ENCODE peak calls at places on chromosomes 3 and 15, in five cellular contexts. C, T, L, J and R are unnamed samples.

GRCh38 chr3:121724130-121724529 is 25.4 kb downstream of the GOLGB1 start:
- DNase-seq in J (peak), C (peak), L (no peak), T (no peak), R (no peak)

GRCh38 chr3:100254168-100254777 is 6.5 kb upstream of the TBC1D23 start:
- DNase-seq in J (peak), L (peak), T (peak), C (no peak), R (peak)

GRCh38 chr3:101852983-101853382 is 3.7 kb downstream of the NFKBIZ start:
- DNase-seq in J (no peak), L (no peak), C (no peak), T (no peak), R (no peak)

GRCh38 chr15:59104602-59104911 is 389 bp upstream of the CCNB2 start:
- DNase-seq in T (no peak), C (no peak), L (no peak), J (no peak), R (no peak)

GRCh38 chr15:59148160-59148810 is 43.3 kb downstream of the CCNB2 start:
- DNase-seq in C (no peak), J (no peak), L (no peak), T (no peak), R (no peak)

GRCh38 chr15:87942316-87942715 is 314.2 kb downstream of the NTRK3 start:
- DNase-seq in J (no peak), C (no peak), T (no peak), L (no peak), R (no peak)

GRCh38 chr3:179098388-179099077 is 26.9 kb upstream of the ZMAT3 start:
- DNase-seq in L (no peak), J (peak), T (no peak), C (no peak), R (no peak)

GRCh38 chr3:117059990-117060338 is 350.4 kb downstream of the TUSC7 start:
- DNase-seq in J (no peak), L (no peak), T (no peak), C (no peak), R (no peak)

GRCh38 chr15:58549013-58549779 is 117.4 kb downstream of the LIPC start:
- DNase-seq in J (no peak), T (no peak), L (no peak), C (no peak), R (no peak)

GRCh38 chr15:58182460-58183163 is 44.4 kb downstream of the AQP9 start:
- DNase-seq in J (peak), T (peak), L (peak), C (no peak), R (peak)

DNA sequence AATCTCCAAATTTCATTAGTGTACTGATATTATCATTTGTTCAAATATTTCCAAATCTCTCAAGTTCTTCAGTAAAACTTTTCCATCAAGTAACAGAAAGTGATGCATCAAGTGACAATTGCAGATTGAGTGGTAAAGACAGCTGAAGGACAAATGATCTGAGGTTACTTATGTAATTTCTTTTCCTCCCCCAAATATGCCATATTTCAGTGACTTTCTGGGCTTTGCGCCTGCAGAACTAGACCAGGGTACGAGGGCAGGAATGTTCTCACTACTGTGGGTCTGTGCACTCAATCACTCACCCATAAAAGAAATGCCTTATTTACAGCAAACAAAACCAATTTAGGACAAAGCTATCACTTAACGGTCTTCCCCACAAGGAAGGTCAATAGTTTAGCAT is 4.7 kb downstream of the SUCLG2 start:
- DNase-seq in T (no peak), J (no peak), L (no peak), C (no peak), R (no peak)
- TF ChIP-seq ESRRA in T (no peak), J (no peak), L (no peak), C (no peak), R (no peak)

GRCh38 chr3:46693897-46694235 is 387 bp upstream of the ALS2CL start:
- DNase-seq in J (no peak), T (no peak), C (no peak), L (no peak), R (no peak)
- TF ChIP-seq ESRRA in J (no peak), T (no peak), C (no peak), L (no peak), R (no peak)

GRCh38 chr3:56119575-56120349 is 348.5 kb downstream of the ERC2 start:
- DNase-seq in T (no peak), J (no peak), C (no peak), L (no peak), R (no peak)

GRCh38 chr3:56115698-56116097 is 352.6 kb downstream of the ERC2 start:
- DNase-seq in J (no peak), C (no peak), L (no peak), T (peak), R (no peak)

GRCh38 chr3:56122911-56123310 is 345.4 kb downstream of the ERC2 start:
- DNase-seq in T (no peak), L (no peak), J (no peak), C (no peak), R (no peak)

GRCh38 chr3:56115199-56115598 is 353.1 kb downstream of the ERC2 start:
- DNase-seq in C (no peak), T (no peak), L (no peak), J (no peak), R (no peak)

GRCh38 chr3:56118968-56119367 is 349.3 kb downstream of the ERC2 start:
- DNase-seq in C (no peak), L (no peak), T (no peak), J (no peak), R (no peak)
- TF ChIP-seq ESRRA in C (no peak), L (no peak), T (no peak), J (no peak), R (no peak)

DNA sequence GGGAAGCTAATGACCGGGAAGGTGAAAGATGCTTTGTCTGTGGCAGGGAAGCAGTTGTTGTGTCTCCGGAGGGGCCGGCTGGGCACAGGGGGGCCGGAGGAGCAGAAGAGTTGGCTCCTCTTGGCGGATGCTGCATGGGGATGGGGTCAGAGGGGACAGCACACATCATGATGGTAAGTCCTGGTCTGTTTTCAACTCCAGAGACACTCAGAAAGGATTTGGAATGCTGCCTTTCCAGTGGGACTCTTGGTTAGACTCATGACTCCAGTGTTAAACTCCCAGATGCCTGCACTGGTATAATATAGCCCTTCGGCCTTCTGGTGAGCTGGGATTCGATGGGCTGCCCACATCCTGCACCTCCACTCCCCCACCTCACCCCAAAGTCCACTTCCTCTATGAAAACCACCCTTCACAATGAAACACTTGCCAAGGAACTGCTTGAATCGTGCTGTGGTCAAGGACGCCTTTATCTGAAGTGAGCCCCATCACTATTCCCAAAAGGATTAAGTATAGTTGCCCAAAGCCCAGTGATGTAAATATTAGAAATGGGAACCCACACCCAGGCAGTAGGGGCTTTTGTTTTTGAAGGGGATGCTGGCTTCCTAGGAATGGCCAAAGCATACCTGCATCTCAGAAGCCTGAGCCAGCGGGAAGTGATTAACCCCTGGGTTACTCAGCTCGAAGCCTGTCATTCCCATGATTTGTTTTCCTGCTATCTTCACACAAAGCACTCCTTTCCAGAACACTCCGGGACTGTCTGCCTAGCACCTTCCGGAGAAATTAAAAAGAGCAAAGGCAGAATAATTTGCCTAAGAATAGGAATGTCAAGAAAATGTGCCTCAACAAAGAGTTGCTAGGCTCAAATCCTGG is 33.8 kb downstream of the TPM1 start:
- DNase-seq in L (no peak), T (peak), C (no peak), J (no peak), R (no peak)
- TF ChIP-seq ESRRA in L (no peak), T (no peak), C (no peak), J (no peak), R (no peak)

GRCh38 chr3:39065197-39065596 is 13.4 kb downstream of the WDR48 start:
- DNase-seq in C (no peak), T (peak), L (peak), J (peak), R (peak)
- TF ChIP-seq ESRRA in C (no peak), T (no peak), L (no peak), J (no peak), R (no peak)

GRCh38 chr3:173789530-173789929 is 392.0 kb downstream of the NLGN1 start:
- DNase-seq in L (no peak), J (no peak), C (no peak), T (no peak), R (no peak)
- TF ChIP-seq ESRRA in L (no peak), J (no peak), C (no peak), T (no peak), R (no peak)

GRCh38 chr3:173660645-173661299 is 263.2 kb downstream of the NLGN1 start:
- DNase-seq in J (no peak), C (no peak), L (no peak), T (no peak), R (no peak)
- TF ChIP-seq ESRRA in J (no peak), C (no peak), L (no peak), T (no peak), R (no peak)

DNA sequence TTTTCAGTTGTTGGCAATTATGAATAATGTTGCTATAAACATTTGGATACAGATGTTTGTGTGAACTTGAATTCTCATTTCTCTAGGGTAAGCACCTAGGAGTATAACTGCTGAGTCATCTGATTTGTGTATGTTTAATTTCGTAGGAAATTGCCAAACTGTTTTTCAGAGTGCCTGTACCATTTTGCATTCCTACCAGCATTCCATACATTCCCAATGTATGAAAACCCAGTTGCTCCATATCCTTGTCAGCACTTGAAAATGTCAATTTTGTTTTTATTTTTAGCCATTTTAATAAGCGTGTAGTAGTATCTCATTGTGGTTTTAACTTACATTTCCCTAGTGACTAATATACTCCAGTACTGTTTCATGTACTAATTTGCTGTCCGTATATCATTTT is 98.5 kb upstream of the TSC22D2 start:
- DNase-seq in T (no peak), L (peak), J (no peak), C (no peak), R (no peak)
- TF ChIP-seq ESRRA in T (no peak), L (no peak), J (no peak), C (no peak), R (no peak)